ENCODE peak calls at places on chromosomes 6 and 20, in nine cellular contexts. Z is GM06990, P is GM12865, H is Caco-2, M is cardiac fibroblast, K is tibial artery, Y is fibroblast of mammary gland, D is brain microvascular endothelial cell, S is lower lobe of right lung. U is an unnamed sample.

GRCh38 chr6:130913119-130913518 is 85.9 kb downstream of the SMLR1 start:
- DNase-seq in Z (no peak), Y (no peak), P (peak), H (no peak), K (no peak), D (no peak), S (no peak), M (no peak), U (no peak)

GRCh38 chr20:62193079-62194025 is 10.5 kb downstream of the MTG2 start:
- DNase-seq in H (no peak), Y (no peak), S (peak), D (no peak), Z (no peak), M (no peak), K (no peak), P (no peak), U (no peak)

GRCh38 chr6:144148891-144149290 is 1.4 kb upstream of the STX11 start:
- DNase-seq in M (no peak), Y (peak), D (no peak), H (no peak), Z (no peak), K (no peak), P (no peak), S (no peak), U (no peak)

GRCh38 chr6:12608016-12608860 is 108.3 kb upstream of the PHACTR1 start:
- DNase-seq in D (no peak), K (no peak), P (peak), S (no peak), Z (peak), Y (no peak), M (peak), H (no peak), U (peak)

GRCh38 chr20:10306440-10307358 is 88.1 kb downstream of the SNAP25 start:
- DNase-seq in K (no peak), P (no peak), H (no peak), S (no peak), M (peak), Y (peak), D (peak), Z (no peak), U (peak)

GRCh38 chr20:47347661-47348462 is 8.6 kb downstream of the ZMYND8 start:
- DNase-seq in Y (no peak), D (no peak), Z (no peak), H (no peak), P (no peak), K (no peak), M (no peak), S (no peak), U (no peak)

GRCh38 chr6:88780714-88781389 is 182.6 kb downstream of the RNGTT start:
- DNase-seq in K (peak), P (peak), D (peak), S (no peak), Z (no peak), H (peak), M (peak), Y (peak), U (peak)

GRCh38 chr20:14955396-14955795 is 618.0 kb upstream of the FLRT3 start:
- DNase-seq in P (no peak), S (no peak), K (no peak), M (no peak), D (no peak), Y (no peak), H (no peak), Z (no peak), U (no peak)

GRCh38 chr6:170094686-170095272 is 196.1 kb downstream of the DLL1 start:
- DNase-seq in S (no peak), M (no peak), H (no peak), P (no peak), Z (no peak), D (no peak), K (no peak), Y (no peak), U (no peak)

GRCh38 chr20:57412347-57413029 is 21.3 kb downstream of the RBM38 start:
- DNase-seq in H (no peak), D (no peak), S (no peak), Y (no peak), K (no peak), M (no peak), P (peak), Z (no peak), U (no peak)

GRCh38 chr6:22613695-22614094 is 44.3 kb downstream of the HDGFL1 start:
- DNase-seq in Z (no peak), M (peak), D (peak), Y (peak), S (no peak), H (no peak), P (no peak), K (no peak), U (peak)

GRCh38 chr20:62642666-62643520 is 590 bp downstream of the SLCO4A1 start:
- DNase-seq in Z (peak), K (no peak), D (no peak), Y (peak), M (no peak), P (peak), H (peak), S (no peak), U (no peak)

GRCh38 chr6:54214286-54214685 is 94.0 kb upstream of the TINAG start:
- DNase-seq in Z (no peak), Y (no peak), K (no peak), S (no peak), P (no peak), M (no peak), D (no peak), H (no peak), U (no peak)

GRCh38 chr6:150334790-150335783 is 33.7 kb upstream of the IYD start:
- DNase-seq in K (peak), D (peak), Z (no peak), H (peak), P (peak), S (no peak), Y (peak), M (peak), U (peak)

GRCh38 chr6:158222066-158222465 is 53.9 kb downstream of the GTF2H5 start:
- DNase-seq in D (no peak), M (no peak), S (no peak), Y (no peak), P (no peak), H (no peak), Z (no peak), K (no peak), U (no peak)

GRCh38 chr6:2870046-2870636 is 28.5 kb upstream of the SERPINB1 start:
- DNase-seq in M (no peak), Y (no peak), S (no peak), D (no peak), H (no peak), Z (no peak), K (no peak), P (no peak), U (no peak)

GRCh38 chr6:118558811-118559217 is 10.7 kb downstream of the PLN start:
- DNase-seq in S (no peak), M (no peak), Z (no peak), Y (peak), P (peak), H (no peak), K (no peak), D (peak), U (no peak)

GRCh38 chr20:6731951-6732580 is 35.4 kb upstream of the BMP2 start:
- DNase-seq in H (no peak), M (no peak), Y (no peak), Z (no peak), S (peak), P (no peak), D (no peak), K (peak), U (no peak)

GRCh38 chr6:145814035-145814500 is 527 bp downstream of the FBXO30 start:
- DNase-seq in H (no peak), K (no peak), Y (peak), P (peak), Z (no peak), M (peak), D (peak), S (peak), U (no peak)

GRCh38 chr20:25009218-25010145 is 16.9 kb upstream of the APMAP start:
- DNase-seq in K (peak), Y (no peak), Z (no peak), P (no peak), M (no peak), D (no peak), S (no peak), H (peak), U (no peak)

GRCh38 chr6:63804381-63804956 is 168.9 kb downstream of the PHF3 start:
- DNase-seq in S (no peak), K (no peak), M (peak), D (peak), P (no peak), H (no peak), Y (peak), Z (no peak), U (peak)

GRCh38 chr20:50817776-50818172 is 22.9 kb downstream of the BCAS4 start:
- DNase-seq in M (no peak), Y (no peak), D (no peak), P (peak), H (no peak), S (no peak), K (no peak), Z (no peak), U (no peak)

DNA sequence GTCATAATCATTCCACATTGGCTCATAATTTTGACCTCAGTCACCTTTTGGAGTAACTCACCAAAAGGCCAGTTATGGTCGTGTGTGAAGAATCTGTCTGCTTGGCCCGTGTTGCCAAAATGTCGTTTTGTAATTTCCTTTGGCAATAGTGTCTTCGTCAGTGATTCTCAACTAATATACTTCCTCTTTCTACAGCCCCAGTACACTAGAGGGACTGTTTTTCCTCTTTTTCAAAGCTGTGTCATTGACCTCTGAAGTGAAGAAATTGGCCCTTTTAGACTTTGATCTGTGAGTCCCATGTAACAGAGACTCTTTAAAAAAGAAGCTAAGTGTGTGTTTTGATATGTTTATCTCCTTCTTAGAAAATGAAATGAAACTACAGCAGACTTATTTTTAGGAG is 5.2 kb downstream of the FOXO3 start:
- DNase-seq in Z (peak), P (peak), S (no peak), M (peak), Y (peak), K (peak), H (no peak), D (no peak), U (peak)
- TF ChIP-seq CTCF in Z (peak), P (no peak), S (peak), M (peak), Y (peak), K (no peak), H (peak), D (no peak), U (peak)

DNA sequence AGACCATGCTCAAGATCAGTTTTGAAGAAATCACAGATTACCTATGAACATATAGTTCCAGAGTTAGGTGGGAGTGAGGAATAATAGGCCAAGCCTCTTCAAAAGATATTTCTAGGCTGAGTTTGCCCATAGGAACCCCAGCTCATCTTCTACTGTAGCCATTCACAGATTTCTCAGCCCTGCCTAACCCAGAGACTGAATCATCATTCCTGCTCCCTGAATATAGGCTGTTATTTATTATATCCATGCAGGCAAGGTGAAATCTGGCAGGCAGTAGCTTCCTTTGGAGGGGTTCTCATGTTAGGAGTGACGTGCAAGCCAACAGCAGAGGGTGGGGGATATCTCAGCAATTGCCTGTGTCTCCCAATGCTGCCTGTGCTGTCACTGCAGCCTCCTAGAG is 25.6 kb upstream of the ADGRF4 start:
- DNase-seq in H (no peak), S (no peak), D (no peak), P (no peak), K (no peak), M (no peak), Z (no peak), Y (no peak), U (no peak)
- H3K4me3 ChIP-seq in H (no peak), S (no peak), D (no peak), P (no peak), K (no peak), M (no peak), Z (no peak), Y (no peak), U (no peak)

DNA sequence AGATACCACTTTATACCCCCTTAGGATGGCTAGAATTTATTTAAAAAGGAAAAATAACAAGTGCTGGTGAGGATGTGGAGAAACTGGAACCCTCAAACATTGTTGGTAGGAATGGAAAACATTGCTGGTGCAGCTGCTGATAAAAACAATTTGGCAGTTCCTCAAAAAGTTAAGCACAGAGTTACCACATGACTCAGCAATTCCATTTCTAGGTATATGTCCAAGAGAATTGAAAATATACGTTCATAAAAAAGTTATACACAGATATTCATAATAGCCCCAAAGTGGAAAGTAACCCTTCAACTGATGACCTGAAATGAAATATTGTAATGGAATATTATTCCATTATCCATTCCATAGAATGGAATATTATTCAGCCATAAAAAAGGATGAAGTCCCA is 55.0 kb downstream of the CD83 start:
- DNase-seq in S (no peak), D (no peak), Y (no peak), M (no peak), K (no peak), H (no peak), P (no peak), Z (no peak), U (no peak)
- TF ChIP-seq CTCF in S (no peak), D (no peak), Y (no peak), M (no peak), K (no peak), H (no peak), P (no peak), Z (no peak), U (no peak)

GRCh38 chr20:49712118-49712517 is 1.6 kb downstream of the B4GALT5 start:
- DNase-seq in H (no peak), D (no peak), M (no peak), S (no peak), Y (no peak), K (no peak), Z (no peak), P (no peak), U (no peak)

GRCh38 chr20:49715466-49715865 is 1.8 kb upstream of the B4GALT5 start:
- DNase-seq in S (no peak), M (no peak), H (no peak), Z (no peak), Y (no peak), D (no peak), K (no peak), P (no peak), U (no peak)

GRCh38 chr20:49712918-49713778 is 530 bp downstream of the B4GALT5 start:
- DNase-seq in M (peak), S (peak), Y (no peak), D (no peak), Z (peak), H (peak), K (no peak), P (peak), U (peak)

GRCh38 chr20:49713779-49714712 is at the start of gene B4GALT5:
- DNase-seq in D (peak), S (peak), H (peak), P (peak), Z (peak), Y (peak), M (peak), K (peak), U (peak)

GRCh38 chr20:49711331-49711987 is 2.2 kb downstream of the B4GALT5 start:
- DNase-seq in K (no peak), Y (no peak), S (no peak), M (no peak), P (no peak), D (no peak), H (no peak), Z (no peak), U (no peak)
- H3K4me3 ChIP-seq in K (peak), Y (no peak), S (peak), M (peak), P (peak), D (no peak), H (no peak), Z (peak), U (peak)

DNA sequence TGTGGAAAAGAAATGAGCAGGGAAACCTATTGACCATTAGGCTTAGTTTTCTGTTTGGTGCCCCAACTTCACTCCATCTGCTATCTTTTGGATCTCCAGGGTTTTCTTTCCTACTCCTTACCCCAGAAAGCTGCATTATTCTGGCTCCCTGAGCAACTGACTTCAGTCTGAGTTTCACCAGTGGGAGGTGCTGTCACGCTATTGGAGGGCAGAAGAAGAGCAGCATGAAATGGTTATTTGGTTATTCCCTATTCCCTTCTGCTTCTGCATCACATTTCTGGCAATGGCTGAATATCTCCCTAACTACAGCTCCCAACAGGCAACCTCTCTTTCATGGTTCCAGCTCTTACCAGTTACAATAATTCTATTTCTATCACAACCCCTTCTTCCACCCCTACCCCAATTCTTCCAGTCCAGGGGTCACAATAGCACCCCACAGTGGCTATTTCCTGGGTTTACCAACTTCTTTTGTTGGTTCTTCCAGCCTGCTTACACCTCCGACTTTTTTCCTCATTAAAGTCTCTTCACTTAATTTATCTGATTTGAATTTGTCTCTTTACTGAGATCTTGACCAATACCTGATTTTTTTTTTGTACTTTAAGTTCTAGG is 311.5 kb downstream of the PLCB1 start:
- DNase-seq in P (no peak), K (no peak), S (no peak), H (no peak), M (no peak), D (no peak), Z (no peak), Y (no peak), U (no peak)
- TF ChIP-seq CTCF in P (no peak), K (no peak), S (no peak), H (no peak), M (no peak), D (no peak), Z (no peak), Y (no peak), U (no peak)

DNA sequence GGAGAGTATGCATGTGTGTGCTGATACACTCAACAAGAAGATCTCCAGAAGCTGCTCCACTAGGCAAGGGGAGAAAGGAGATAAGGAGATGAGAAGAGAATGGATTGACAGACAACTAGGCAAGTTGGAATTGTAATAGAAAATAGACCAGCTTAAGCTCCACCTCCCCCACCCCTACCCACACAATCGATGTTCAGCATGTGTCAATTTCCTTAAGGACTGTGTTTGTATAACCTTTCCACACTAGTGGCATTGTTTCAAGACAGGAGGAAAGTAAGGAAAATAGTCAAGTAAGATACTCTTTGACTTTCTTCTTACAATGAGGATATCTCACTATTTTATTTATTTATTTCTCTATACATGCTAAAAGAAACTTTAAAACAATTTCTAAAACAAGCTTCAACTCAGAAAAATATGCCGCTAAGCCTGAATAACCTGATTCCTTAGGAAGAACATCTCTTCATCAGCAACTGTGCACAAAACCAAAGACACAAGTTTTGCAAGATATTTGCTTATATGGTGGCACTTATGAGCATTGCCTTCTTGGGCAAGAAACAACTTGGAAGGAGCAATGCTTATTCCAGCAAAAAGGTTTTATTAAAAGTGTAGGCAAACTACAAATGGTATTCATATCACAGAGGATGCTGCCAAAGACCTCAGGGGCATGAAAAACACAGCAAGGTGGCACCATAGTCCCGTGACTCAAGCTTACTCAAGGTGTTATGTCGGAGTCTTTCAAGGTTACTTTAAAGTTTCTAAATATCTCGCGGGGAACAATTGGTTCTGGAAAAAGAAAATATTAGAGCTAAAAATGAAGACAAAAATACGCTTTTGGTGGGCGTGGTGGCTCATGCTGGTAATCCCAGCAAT is 249.1 kb downstream of the COL12A1 start:
- DNase-seq in P (no peak), M (no peak), K (no peak), Z (no peak), Y (no peak), H (no peak), S (no peak), D (no peak), U (no peak)
- H3K4me3 ChIP-seq in P (no peak), M (no peak), K (no peak), Z (no peak), Y (no peak), H (no peak), S (no peak), D (no peak), U (no peak)